ENCODE peak calls at places on chromosomes 2 and 18, in six cellular contexts. I, E, Q, W, P and V are unnamed samples.

GRCh38 chr2:199861116-199861774 is 10.3 kb upstream of the FTCDNL1 start:
- DNase-seq in I (no peak), E (peak; percentile 27), Q (no peak), W (no peak), P (peak; percentile 51), V (peak; percentile 20)

GRCh38 chr2:109129921-109130725 is 1.1 kb downstream of the SH3RF3 start:
- DNase-seq in I (no peak), E (no peak), Q (no peak), W (no peak), P (peak; percentile 67), V (peak; percentile 29)

GRCh38 chr2:200795044-200795443 is 16.7 kb upstream of the BZW1 start:
- DNase-seq in I (no peak), E (peak; percentile 49), Q (no peak), W (no peak), P (peak; percentile 71), V (no peak)

GRCh38 chr2:234395801-234396478 is 100.9 kb downstream of the ARL4C start:
- DNase-seq in I (no peak), E (no peak), Q (no peak), W (no peak), P (no peak), V (no peak)

GRCh38 chr18:76686737-76687231 is 135.6 kb upstream of the ZNF236 start:
- DNase-seq in I (no peak), E (peak; percentile 42), Q (no peak), W (no peak), P (peak; percentile 81), V (peak; percentile 47)

GRCh38 chr2:11771971-11772615 is 25.7 kb downstream of the LPIN1 start:
- DNase-seq in I (no peak), E (no peak), Q (no peak), W (no peak), P (peak; percentile 11), V (no peak)

GRCh38 chr2:26687785-26688184 is 4.7 kb upstream of the KCNK3 start:
- DNase-seq in I (no peak), E (no peak), Q (no peak), W (no peak), P (no peak), V (no peak)

GRCh38 chr2:1564506-1564905 is 151.2 kb downstream of the TPO start:
- DNase-seq in I (peak; percentile 46), E (no peak), Q (no peak), W (no peak), P (no peak), V (no peak)

GRCh38 chr2:33275689-33276444 is 200.6 kb upstream of the RASGRP3 start:
- DNase-seq in I (no peak), E (peak; percentile 94), Q (peak; percentile 60), W (no peak), P (peak; percentile 89), V (peak; percentile 83)

GRCh38 chr2:1609706-1610485 is 134.4 kb downstream of the PXDN start:
- DNase-seq in I (no peak), E (no peak), Q (no peak), W (no peak), P (no peak), V (no peak)

GRCh38 chr2:162747974-162748373 is 90.6 kb downstream of the KCNH7 start:
- DNase-seq in I (no peak), E (no peak), Q (no peak), W (no peak), P (no peak), V (no peak)

GRCh38 chr2:174025271-174026121 is 60.3 kb upstream of the SP3 start:
- DNase-seq in I (no peak), E (no peak), Q (no peak), W (no peak), P (peak; percentile 97), V (peak; percentile 99)

GRCh38 chr2:150781142-150781541 is 293.7 kb upstream of the RND3 start:
- DNase-seq in I (no peak), E (no peak), Q (no peak), W (no peak), P (no peak), V (no peak)

GRCh38 chr2:44680983-44681481 is 260.5 kb upstream of the SIX3 start:
- DNase-seq in I (no peak), E (no peak), Q (no peak), W (no peak), P (peak; percentile 17), V (peak; percentile 9)

GRCh38 chr2:67782443-67782842 is 280.4 kb downstream of the C1D start:
- DNase-seq in I (no peak), E (no peak), Q (no peak), W (no peak), P (peak; percentile 63), V (no peak)